ENCODE peak calls at places on chromosomes 16 and 17, in seven cellular contexts. A is ovary, J is IMR-90, Y is stomach, N is sigmoid colon, S is Peyer's patch, G is uterus. T is an unnamed sample.

GRCh38 chr16:48492131-48492530 is 106.9 kb upstream of the SIAH1 start:
- DNase-seq in A (no peak), J (peak; percentile 63), Y (no peak), N (no peak), S (no peak), G (no peak), T (no peak)

GRCh38 chr17:61317779-61318178 is 81.9 kb upstream of the TBX2 start:
- DNase-seq in A (no peak), J (no peak), Y (no peak), N (no peak), S (no peak), G (no peak), T (no peak)

GRCh38 chr17:81277421-81277820 is 17.7 kb downstream of the SLC38A10 start:
- DNase-seq in A (peak; percentile 65), J (peak; percentile 68), Y (peak; percentile 48), N (peak; percentile 82), S (peak; percentile 64), G (peak; percentile 53), T (no peak)

GRCh38 chr16:1054660-1055556 is 17.6 kb upstream of the SSTR5 start:
- DNase-seq in A (peak; percentile 39), J (peak; percentile 29), Y (peak; percentile 68), N (no peak), S (peak; percentile 76), G (no peak), T (no peak)

GRCh38 chr17:17849863-17850373 is 13.1 kb upstream of the SREBF1 start:
- DNase-seq in A (peak; percentile 69), J (peak; percentile 43), Y (peak; percentile 44), N (no peak), S (no peak), G (peak; percentile 63), T (peak; percentile 51)

GRCh38 chr16:1125471-1125870 is 27.4 kb upstream of the CACNA1H start:
- DNase-seq in A (peak; percentile 65), J (peak; percentile 74), Y (peak; percentile 30), N (peak; percentile 81), S (no peak), G (no peak), T (no peak)

GRCh38 chr17:39648876-39649430 is 12.0 kb downstream of the STARD3 start:
- DNase-seq in A (no peak), J (peak; percentile 76), Y (no peak), N (no peak), S (no peak), G (no peak), T (no peak)

GRCh38 chr16:77137045-77137444 is 53.9 kb upstream of the MON1B start:
- DNase-seq in A (no peak), J (no peak), Y (no peak), N (no peak), S (no peak), G (no peak), T (no peak)

GRCh38 chr16:55264949-55265348 is 59.1 kb upstream of the IRX6 start:
- DNase-seq in A (no peak), J (no peak), Y (no peak), N (no peak), S (no peak), G (no peak), T (peak; percentile 39)

GRCh38 chr17:2853111-2853721 is 57.0 kb downstream of the RAP1GAP2 start:
- DNase-seq in A (no peak), J (peak; percentile 49), Y (peak; percentile 68), N (peak; percentile 80), S (peak; percentile 75), G (peak; percentile 51), T (peak; percentile 24)

GRCh38 chr16:57694556-57695377 is at the start of gene DRC7:
- DNase-seq in A (no peak), J (peak; percentile 13), Y (peak; percentile 57), N (no peak), S (no peak), G (no peak), T (no peak)

GRCh38 chr16:595942-596735 is 6.3 kb downstream of the RAB40C start:
- DNase-seq in A (no peak), J (no peak), Y (no peak), N (peak; percentile 58), S (no peak), G (no peak), T (peak; percentile 52)

GRCh38 chr17:80147035-80147939 is at the start of gene EIF4A3:
- DNase-seq in A (peak; percentile 99), J (peak; percentile 99), Y (peak; percentile 98), N (peak; percentile 99), S (peak; percentile 98), G (peak; percentile 99), T (peak; percentile 98)
- TF ChIP-seq POLR2A in A (peak; percentile 91), J (peak; percentile 91), Y (no peak), N (peak; percentile 54), S (peak; percentile 89), G (peak; percentile 93), T (peak; percentile 94)

GRCh38 chr16:11621539-11621919 is 34.8 kb upstream of the LITAF start:
- DNase-seq in A (no peak), J (no peak), Y (no peak), N (no peak), S (no peak), G (no peak), T (no peak)
- H3K4me3 ChIP-seq in A (peak overlapping the region; percentile 0), J (no peak overlapping the region), Y (peak overlapping the region; percentile 23), N (no peak overlapping the region), S (peak overlapping the region; percentile 20), G (peak overlapping the region; percentile 21), T (no peak overlapping the region)

GRCh38 chr17:77146882-77147281 is 6.1 kb downstream of the SEC14L1 start:
- DNase-seq in A (no peak), J (no peak), Y (peak; percentile 83), N (no peak), S (peak; percentile 65), G (no peak), T (no peak)
- TF ChIP-seq POLR2A in A (no peak), J (no peak), Y (no peak), N (no peak), S (no peak), G (no peak), T (no peak)

DNA sequence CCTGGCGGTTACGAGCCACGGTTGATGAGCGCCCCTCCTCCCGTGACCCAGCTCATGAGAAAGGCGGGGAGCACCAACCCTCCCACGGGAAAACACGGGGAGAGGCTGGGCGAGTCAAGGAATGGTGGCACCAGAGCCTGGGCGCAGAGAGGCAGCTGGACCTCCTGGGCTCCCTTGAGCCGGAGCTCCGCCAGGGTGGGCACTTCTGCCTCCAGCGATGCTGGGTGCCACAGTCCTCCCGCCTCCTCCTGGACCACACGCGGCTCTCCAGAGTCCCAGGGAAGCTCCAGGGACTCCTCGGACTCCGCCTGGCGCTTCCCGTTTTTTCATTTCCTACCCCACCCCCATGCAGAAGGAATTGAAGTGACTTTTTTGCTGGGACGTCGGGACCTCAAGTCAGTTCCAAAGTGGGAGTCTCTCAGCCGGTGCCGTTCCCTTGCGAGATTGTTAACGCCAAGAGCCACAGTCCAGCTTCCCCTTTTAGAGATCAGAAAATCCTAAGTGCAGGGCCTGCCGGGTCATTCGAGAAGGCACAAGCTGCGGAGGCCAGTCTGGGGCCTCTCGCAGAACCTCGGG is 6.6 kb upstream of the CBX8 start:
- DNase-seq in A (no peak), J (no peak), Y (no peak), N (no peak), S (no peak), G (no peak), T (no peak)
- H3K4me3 ChIP-seq in A (no peak overlapping the region), J (no peak overlapping the region), Y (peak overlapping the region; percentile 19), N (no peak overlapping the region), S (no peak overlapping the region), G (no peak overlapping the region), T (no peak overlapping the region)